ENCODE peak calls at places on chromosome 12, in ten cellular contexts. J is activated CD4-positive, CD25-positive, alpha-beta regulatory T cell; A is NCI-H1436; G is hypothalamus; F is esophagus squamous epithelium; Z is PC-3; W is GDM1; K is RWPE1; S is central memory CD8-positive, alpha-beta T cell; L is fibroblast of pulmonary artery. C is an unnamed sample.

GRCh38 chr12:124805050-124805449 is 58.6 kb downstream of the SCARB1 start:
- DNase-seq in J (no peak), A (no peak), L (no peak), G (no peak), S (no peak), W (no peak), Z (no peak), F (no peak), K (no peak), C (no peak)

GRCh38 chr12:114355389-114356088 is 50.4 kb downstream of the TBX5 start:
- DNase-seq in W (no peak), J (no peak), L (no peak), Z (peak), S (no peak), G (no peak), A (no peak), F (no peak), K (no peak), C (no peak)

GRCh38 chr12:115166698-115167315 is 482.8 kb upstream of the TBX3 start:
- DNase-seq in L (peak), F (no peak), K (no peak), S (no peak), W (no peak), J (no peak), G (no peak), A (no peak), Z (peak), C (no peak)

GRCh38 chr12:20305470-20305869 is 62.9 kb upstream of the PDE3A start:
- DNase-seq in S (no peak), K (no peak), L (peak), G (no peak), W (no peak), Z (no peak), J (no peak), A (no peak), F (no peak), C (no peak)

GRCh38 chr12:120590741-120591407 is 9.7 kb upstream of the POP5 start:
- DNase-seq in K (no peak), J (no peak), F (no peak), G (no peak), Z (no peak), A (no peak), W (no peak), L (no peak), S (no peak), C (no peak)

GRCh38 chr12:38350342-38351181 is 34.0 kb downstream of the ALG10B start:
- DNase-seq in F (no peak), Z (no peak), G (no peak), L (no peak), W (no peak), A (no peak), K (no peak), J (no peak), S (no peak), C (no peak)

GRCh38 chr12:76356094-76356493 is 7.9 kb upstream of the BBS10 start:
- DNase-seq in S (no peak), K (no peak), A (no peak), L (no peak), Z (no peak), J (no peak), G (no peak), F (no peak), W (no peak), C (no peak)

GRCh38 chr12:54443446-54443845 is 24.4 kb upstream of the ITGA5 start:
- DNase-seq in G (no peak), L (no peak), F (no peak), A (no peak), Z (no peak), K (no peak), S (no peak), W (no peak), J (no peak), C (no peak)

GRCh38 chr12:24600996-24601395 is 347.9 kb downstream of the BCAT1 start:
- DNase-seq in W (peak), G (no peak), A (no peak), Z (peak), L (peak), S (no peak), F (no peak), K (peak), J (no peak), C (peak)

GRCh38 chr12:93514853-93515252 is 47.5 kb downstream of the MRPL42 start:
- DNase-seq in G (no peak), S (no peak), W (no peak), J (no peak), A (no peak), L (peak), F (no peak), Z (peak), K (peak), C (no peak)

GRCh38 chr12:53219116-53219955 is 12.3 kb upstream of the ITGB7 start:
- DNase-seq in L (peak), W (peak), G (no peak), S (no peak), A (no peak), K (no peak), J (no peak), F (no peak), Z (peak), C (no peak)

GRCh38 chr12:117031843-117032592 is 67.2 kb downstream of the TESC start:
- DNase-seq in A (no peak), S (no peak), Z (no peak), K (no peak), J (no peak), W (no peak), G (no peak), F (no peak), L (no peak), C (no peak)

GRCh38 chr12:89574736-89575208 is 48.9 kb upstream of the POC1B start:
- DNase-seq in S (no peak), W (peak), J (no peak), L (peak), K (no peak), A (no peak), F (no peak), Z (no peak), G (no peak), C (no peak)

GRCh38 chr12:108649126-108649525 is 15.4 kb upstream of the SELPLG start:
- DNase-seq in A (no peak), Z (no peak), L (peak), J (no peak), G (no peak), F (no peak), S (no peak), W (no peak), K (no peak), C (no peak)

GRCh38 chr12:43292699-43293098 is 259.3 kb downstream of the ADAMTS20 start:
- DNase-seq in G (no peak), Z (peak), A (no peak), W (no peak), F (no peak), L (peak), K (no peak), J (no peak), S (no peak), C (no peak)

GRCh38 chr12:663293-663871 is at the start of gene NINJ2:
- DNase-seq in L (peak), J (no peak), S (no peak), G (no peak), F (no peak), W (no peak), K (no peak), Z (no peak), A (no peak), C (no peak)

GRCh38 chr12:42524716-42525115 is 64.8 kb downstream of the PRICKLE1 start:
- DNase-seq in Z (peak), L (no peak), F (no peak), G (no peak), S (no peak), W (no peak), A (no peak), J (no peak), K (no peak), C (no peak)

GRCh38 chr12:124480469-124481256 is 86.7 kb downstream of the NCOR2 start:
- DNase-seq in J (no peak), G (peak), A (no peak), S (no peak), Z (peak), K (peak), L (peak), F (no peak), W (no peak), C (no peak)

GRCh38 chr12:107843351-107844311 is 69.1 kb downstream of the ASCL4 start:
- DNase-seq in K (no peak), G (no peak), W (no peak), Z (no peak), L (no peak), J (no peak), F (no peak), S (no peak), A (no peak), C (no peak)

GRCh38 chr12:130266751-130267150 is 70.9 kb upstream of the PIWIL1 start:
- DNase-seq in F (no peak), K (no peak), S (no peak), W (no peak), A (no peak), Z (no peak), J (no peak), G (no peak), L (no peak), C (no peak)

GRCh38 chr12:24742378-24742777 is 206.5 kb downstream of the BCAT1 start:
- DNase-seq in Z (no peak), F (no peak), L (no peak), G (no peak), J (no peak), W (peak), S (no peak), K (no peak), A (no peak), C (no peak)

GRCh38 chr12:90274407-90274806 is 565.8 kb upstream of the ATP2B1 start:
- DNase-seq in F (no peak), J (no peak), Z (peak), G (no peak), W (no peak), K (no peak), S (no peak), L (no peak), A (no peak), C (no peak)

GRCh38 chr12:6342140-6342889 is 439 bp upstream of the TNFRSF1A start:
- DNase-seq in J (no peak), S (no peak), L (no peak), G (no peak), Z (no peak), F (no peak), W (no peak), A (no peak), K (no peak), C (no peak)

GRCh38 chr12:47067176-47067575 is 12.2 kb upstream of the PCED1B start:
- DNase-seq in L (no peak), F (no peak), W (no peak), S (no peak), A (no peak), G (no peak), K (no peak), Z (no peak), J (no peak), C (no peak)